ENCODE peak calls at places on chromosomes 16 and 17, in five cellular contexts. One of them, this sample, is unnamed.

GRCh38 chr17:79258042-79258441 is 183.4 kb downstream of the ENGASE start:
- DNase-seq in fibroblast of mammary gland: no peak
- DNase-seq in Calu3: no peak
- DNase-seq in stromal cell of bone marrow: no peak
- DNase-seq in GM10248: no peak
- DNase-seq in this sample: no peak

GRCh38 chr17:19313746-19314651 is 48.5 kb downstream of the B9D1 start:
- DNase-seq in fibroblast of mammary gland: peak; percentile 71
- DNase-seq in Calu3: no peak
- DNase-seq in GM10248: no peak
- DNase-seq in stromal cell of bone marrow: no peak
- DNase-seq in this sample: peak; percentile 64

GRCh38 chr16:75519175-75519574 is 16.7 kb downstream of the CHST5 start:
- DNase-seq in stromal cell of bone marrow: no peak
- DNase-seq in GM10248: no peak
- DNase-seq in fibroblast of mammary gland: no peak
- DNase-seq in Calu3: no peak
- DNase-seq in this sample: no peak

GRCh38 chr17:75271955-75272847 is 1.2 kb upstream of the MIF4GD start:
- DNase-seq in GM10248: no peak
- DNase-seq in stromal cell of bone marrow: peak; percentile 38
- DNase-seq in fibroblast of mammary gland: peak; percentile 50
- DNase-seq in Calu3: no peak
- DNase-seq in this sample: no peak

GRCh38 chr17:59093702-59094231 is 12.9 kb downstream of the TRIM37 start:
- DNase-seq in Calu3: peak; percentile 28
- DNase-seq in fibroblast of mammary gland: peak; percentile 94
- DNase-seq in GM10248: no peak
- DNase-seq in stromal cell of bone marrow: peak; percentile 81
- DNase-seq in this sample: peak; percentile 98

GRCh38 chr17:43224146-43224705 is 4.2 kb downstream of the CCDC200 start:
- DNase-seq in Calu3: no peak
- DNase-seq in stromal cell of bone marrow: no peak
- DNase-seq in fibroblast of mammary gland: no peak
- DNase-seq in GM10248: no peak
- DNase-seq in this sample: no peak

GRCh38 chr16:11667824-11668589 is at the start of gene SNN:
- DNase-seq in Calu3: peak; percentile 94
- DNase-seq in GM10248: peak; percentile 97
- DNase-seq in fibroblast of mammary gland: peak; percentile 59
- DNase-seq in stromal cell of bone marrow: peak; percentile 76
- DNase-seq in this sample: peak; percentile 73

GRCh38 chr16:67454104-67454503 is 23.2 kb downstream of the HSD11B2 start:
- DNase-seq in fibroblast of mammary gland: no peak
- DNase-seq in Calu3: no peak
- DNase-seq in stromal cell of bone marrow: no peak
- DNase-seq in GM10248: no peak
- DNase-seq in this sample: no peak

GRCh38 chr16:88453621-88454314 is 688 bp downstream of the ZFPM1 start:
- DNase-seq in Calu3: no peak
- DNase-seq in fibroblast of mammary gland: no peak
- DNase-seq in stromal cell of bone marrow: no peak
- DNase-seq in GM10248: no peak
- DNase-seq in this sample: no peak

GRCh38 chr17:38888842-38889241 is 19.0 kb downstream of the LASP1 start:
- DNase-seq in Calu3: no peak
- DNase-seq in fibroblast of mammary gland: no peak
- DNase-seq in stromal cell of bone marrow: no peak
- DNase-seq in GM10248: no peak
- DNase-seq in this sample: no peak

GRCh38 chr17:49994085-49995054 is 654 bp downstream of the DLX3 start:
- DNase-seq in fibroblast of mammary gland: no peak
- DNase-seq in GM10248: no peak
- DNase-seq in Calu3: no peak
- DNase-seq in stromal cell of bone marrow: no peak
- DNase-seq in this sample: no peak

GRCh38 chr16:15502041-15502725 is 67.8 kb downstream of the BMERB1 start:
- DNase-seq in fibroblast of mammary gland: peak; percentile 93
- DNase-seq in GM10248: no peak
- DNase-seq in stromal cell of bone marrow: peak; percentile 92
- DNase-seq in Calu3: peak; percentile 26
- DNase-seq in this sample: peak; percentile 82

GRCh38 chr16:6484121-6484520 is 848.5 kb upstream of the RBFOX1 start:
- DNase-seq in fibroblast of mammary gland: no peak
- DNase-seq in stromal cell of bone marrow: no peak
- DNase-seq in Calu3: no peak
- DNase-seq in GM10248: no peak
- DNase-seq in this sample: no peak

GRCh38 chr17:2374549-2375285 is 26.1 kb downstream of the MNT start:
- DNase-seq in stromal cell of bone marrow: no peak
- DNase-seq in Calu3: no peak
- DNase-seq in fibroblast of mammary gland: no peak
- DNase-seq in GM10248: no peak
- DNase-seq in this sample: no peak

GRCh38 chr17:74746922-74747321 is 1.5 kb upstream of the NHERF1 start:
- DNase-seq in GM10248: no peak
- DNase-seq in fibroblast of mammary gland: no peak
- DNase-seq in Calu3: no peak
- DNase-seq in stromal cell of bone marrow: no peak
- DNase-seq in this sample: no peak

GRCh38 chr17:74089869-74090464 is 113.5 kb upstream of the RPL38 start:
- DNase-seq in Calu3: peak; percentile 87
- DNase-seq in fibroblast of mammary gland: peak; percentile 64
- DNase-seq in GM10248: peak; percentile 73
- DNase-seq in stromal cell of bone marrow: peak; percentile 13
- DNase-seq in this sample: peak; percentile 10

GRCh38 chr16:82990155-82990554 is 363.4 kb downstream of the CDH13 start:
- DNase-seq in stromal cell of bone marrow: peak; percentile 65
- DNase-seq in fibroblast of mammary gland: peak; percentile 57
- DNase-seq in GM10248: no peak
- DNase-seq in Calu3: no peak
- DNase-seq in this sample: peak; percentile 69

GRCh38 chr17:56305017-56305416 is 151.7 kb downstream of the ANKFN1 start:
- DNase-seq in stromal cell of bone marrow: no peak
- DNase-seq in fibroblast of mammary gland: no peak
- DNase-seq in Calu3: no peak
- DNase-seq in GM10248: no peak
- DNase-seq in this sample: no peak

GRCh38 chr16:50303605-50304466 is 37.5 kb downstream of the ADCY7 start:
- DNase-seq in fibroblast of mammary gland: no peak
- DNase-seq in GM10248: no peak
- DNase-seq in stromal cell of bone marrow: no peak
- DNase-seq in Calu3: no peak
- DNase-seq in this sample: peak; percentile 52

GRCh38 chr16:73068546-73069401 is 20.8 kb upstream of the ZFHX3 start:
- DNase-seq in fibroblast of mammary gland: peak; percentile 93
- DNase-seq in Calu3: peak; percentile 66
- DNase-seq in GM10248: no peak
- DNase-seq in stromal cell of bone marrow: peak; percentile 97
- DNase-seq in this sample: peak; percentile 96

GRCh38 chr16:56617212-56618085 is 8.1 kb upstream of the MT1E start:
- DNase-seq in GM10248: no peak
- DNase-seq in Calu3: no peak
- DNase-seq in stromal cell of bone marrow: no peak
- DNase-seq in fibroblast of mammary gland: peak; percentile 79
- DNase-seq in this sample: peak; percentile 78

GRCh38 chr16:16073884-16074781 is 124.7 kb downstream of the ABCC1 start:
- DNase-seq in Calu3: peak; percentile 90
- DNase-seq in GM10248: no peak
- DNase-seq in fibroblast of mammary gland: peak; percentile 46
- DNase-seq in stromal cell of bone marrow: peak; percentile 28
- DNase-seq in this sample: peak; percentile 94

GRCh38 chr16:10981697-10982216 is 37.4 kb downstream of the CLEC16A start:
- DNase-seq in fibroblast of mammary gland: no peak
- DNase-seq in Calu3: peak; percentile 37
- DNase-seq in GM10248: peak; percentile 71
- DNase-seq in stromal cell of bone marrow: no peak
- DNase-seq in this sample: no peak

GRCh38 chr16:14423344-14423743 is 206.7 kb downstream of the PARN start:
- DNase-seq in GM10248: no peak
- DNase-seq in Calu3: no peak
- DNase-seq in fibroblast of mammary gland: peak; percentile 11
- DNase-seq in stromal cell of bone marrow: no peak
- DNase-seq in this sample: no peak

GRCh38 chr16:89013692-89014455 is 36.9 kb upstream of the CBFA2T3 start:
- DNase-seq in GM10248: no peak
- DNase-seq in stromal cell of bone marrow: no peak
- DNase-seq in Calu3: no peak
- DNase-seq in fibroblast of mammary gland: no peak
- DNase-seq in this sample: no peak

GRCh38 chr17:8629371-8630226 is 926 bp downstream of the MYH10 start:
- DNase-seq in stromal cell of bone marrow: no peak
- DNase-seq in GM10248: peak; percentile 28
- DNase-seq in Calu3: peak; percentile 12
- DNase-seq in fibroblast of mammary gland: peak; percentile 30
- DNase-seq in this sample: peak; percentile 34

GRCh38 chr16:2512920-2513404 is 790 bp upstream of the ATP6V0C start:
- DNase-seq in Calu3: no peak
- DNase-seq in fibroblast of mammary gland: no peak
- DNase-seq in stromal cell of bone marrow: no peak
- DNase-seq in GM10248: peak; percentile 53
- DNase-seq in this sample: no peak

GRCh38 chr16:54927125-54928015 is 3.3 kb upstream of the IRX5 start:
- DNase-seq in stromal cell of bone marrow: no peak
- DNase-seq in fibroblast of mammary gland: no peak
- DNase-seq in GM10248: no peak
- DNase-seq in Calu3: no peak
- DNase-seq in this sample: no peak

GRCh38 chr17:39601010-39601597 is 6.6 kb downstream of the NEUROD2 start:
- DNase-seq in stromal cell of bone marrow: no peak
- DNase-seq in fibroblast of mammary gland: no peak
- DNase-seq in Calu3: no peak
- DNase-seq in GM10248: no peak
- DNase-seq in this sample: no peak

GRCh38 chr16:54931041-54931756 is 534 bp downstream of the IRX5 start:
- DNase-seq in GM10248: no peak
- DNase-seq in Calu3: peak; percentile 50
- DNase-seq in stromal cell of bone marrow: no peak
- DNase-seq in fibroblast of mammary gland: peak; percentile 39
- DNase-seq in this sample: peak; percentile 56

GRCh38 chr16:578232-578869 is 8.6 kb downstream of the PIGQ start:
- DNase-seq in fibroblast of mammary gland: no peak
- DNase-seq in stromal cell of bone marrow: no peak
- DNase-seq in Calu3: no peak
- DNase-seq in GM10248: no peak
- DNase-seq in this sample: no peak

GRCh38 chr16:4340443-4340842 is 10.7 kb downstream of the PAM16 start:
- DNase-seq in Calu3: no peak
- DNase-seq in fibroblast of mammary gland: no peak
- DNase-seq in stromal cell of bone marrow: no peak
- DNase-seq in GM10248: no peak
- DNase-seq in this sample: no peak

GRCh38 chr17:13230350-13230900 is 212.6 kb upstream of the ELAC2 start:
- DNase-seq in fibroblast of mammary gland: no peak
- DNase-seq in Calu3: no peak
- DNase-seq in stromal cell of bone marrow: no peak
- DNase-seq in GM10248: no peak
- DNase-seq in this sample: no peak

GRCh38 chr17:44118427-44119050 is 4.9 kb downstream of the HDAC5 start:
- DNase-seq in stromal cell of bone marrow: no peak
- DNase-seq in GM10248: no peak
- DNase-seq in Calu3: no peak
- DNase-seq in fibroblast of mammary gland: no peak
- DNase-seq in this sample: no peak

GRCh38 chr17:66633322-66633965 is 201.5 kb upstream of the CACNG5 start:
- DNase-seq in fibroblast of mammary gland: peak; percentile 54
- DNase-seq in GM10248: no peak
- DNase-seq in Calu3: no peak
- DNase-seq in stromal cell of bone marrow: peak; percentile 52
- DNase-seq in this sample: peak; percentile 58

GRCh38 chr16:79673635-79674034 is 73.1 kb upstream of the MAF start:
- DNase-seq in stromal cell of bone marrow: no peak
- DNase-seq in fibroblast of mammary gland: no peak
- DNase-seq in GM10248: no peak
- DNase-seq in Calu3: no peak
- DNase-seq in this sample: no peak

GRCh38 chr17:17363638-17364337 is 60.6 kb downstream of the NT5M start:
- DNase-seq in fibroblast of mammary gland: no peak
- DNase-seq in Calu3: no peak
- DNase-seq in GM10248: no peak
- DNase-seq in stromal cell of bone marrow: no peak
- DNase-seq in this sample: no peak

GRCh38 chr16:84686702-84687298 is 13.0 kb upstream of the USP10 start:
- DNase-seq in stromal cell of bone marrow: no peak
- DNase-seq in Calu3: no peak
- DNase-seq in fibroblast of mammary gland: no peak
- DNase-seq in GM10248: no peak
- DNase-seq in this sample: no peak

GRCh38 chr17:77354721-77355455 is 214.1 kb downstream of the SEC14L1 start:
- DNase-seq in GM10248: peak; percentile 14
- DNase-seq in stromal cell of bone marrow: peak; percentile 95
- DNase-seq in Calu3: no peak
- DNase-seq in fibroblast of mammary gland: peak; percentile 99
- DNase-seq in this sample: peak; percentile 94

This sample was measured in cardiac fibroblast.